ENCODE peak calls at places on chromosome 5, in five cellular contexts. One of them, this sample, is unnamed.

GRCh38 chr5:175895701-175896102 is 24.3 kb downstream of the CPLX2 start:
- DNase-seq in MM.1S: no peak
- DNase-seq in IMR-90: no peak
- DNase-seq in H9: no peak
- DNase-seq in GM23338: no peak
- DNase-seq in this sample: no peak

GRCh38 chr5:178116406-178116885 is 3.1 kb downstream of the N4BP3 start:
- DNase-seq in MM.1S: no peak
- DNase-seq in IMR-90: no peak
- DNase-seq in H9: peak; percentile 68
- DNase-seq in GM23338: no peak
- DNase-seq in this sample: no peak

GRCh38 chr5:92562065-92562464 is 1019.0 kb downstream of the NR2F1-AS1 start:
- DNase-seq in MM.1S: no peak
- DNase-seq in IMR-90: peak; percentile 19
- DNase-seq in H9: no peak
- DNase-seq in GM23338: no peak
- DNase-seq in this sample: no peak

GRCh38 chr5:141245250-141245717 is at the start of gene PCDHB15:
- DNase-seq in MM.1S: no peak
- DNase-seq in IMR-90: no peak
- DNase-seq in H9: peak; percentile 65
- DNase-seq in GM23338: peak; percentile 92
- DNase-seq in this sample: peak; percentile 4

GRCh38 chr5:77952811-77953210 is 176.7 kb upstream of the TBCA start:
- DNase-seq in MM.1S: no peak
- DNase-seq in IMR-90: peak; percentile 54
- DNase-seq in H9: no peak
- DNase-seq in GM23338: no peak
- DNase-seq in this sample: peak; percentile 37

GRCh38 chr5:55218966-55219365 is 8.1 kb downstream of the MCIDAS start:
- DNase-seq in MM.1S: no peak
- DNase-seq in IMR-90: no peak
- DNase-seq in H9: peak; percentile 62
- DNase-seq in GM23338: peak; percentile 80
- DNase-seq in this sample: no peak

GRCh38 chr5:55429707-55430253 is 105.0 kb downstream of the PLPP1 start:
- DNase-seq in MM.1S: no peak
- DNase-seq in IMR-90: no peak
- DNase-seq in H9: no peak
- DNase-seq in GM23338: no peak
- DNase-seq in this sample: no peak

GRCh38 chr5:113660848-113661247 is 147.4 kb downstream of the YTHDC2 start:
- DNase-seq in MM.1S: no peak
- DNase-seq in IMR-90: no peak
- DNase-seq in H9: no peak
- DNase-seq in GM23338: no peak
- DNase-seq in this sample: no peak

GRCh38 chr5:79255786-79256557 is 20.0 kb downstream of the JMY start:
- DNase-seq in MM.1S: no peak
- DNase-seq in IMR-90: peak; percentile 46
- DNase-seq in H9: peak; percentile 85
- DNase-seq in GM23338: peak; percentile 85
- DNase-seq in this sample: peak; percentile 5

GRCh38 chr5:112174959-112175594 is 244.0 kb downstream of the EPB41L4A start:
- DNase-seq in MM.1S: peak; percentile 53
- DNase-seq in IMR-90: peak; percentile 26
- DNase-seq in H9: no peak
- DNase-seq in GM23338: peak; percentile 89
- DNase-seq in this sample: no peak

GRCh38 chr5:61933787-61934626 is 372.0 kb upstream of the KIF2A start:
- DNase-seq in MM.1S: peak; percentile 56
- DNase-seq in IMR-90: peak; percentile 29
- DNase-seq in H9: peak; percentile 62
- DNase-seq in GM23338: peak; percentile 82
- DNase-seq in this sample: peak; percentile 36

GRCh38 chr5:131514316-131515275 is 120.4 kb downstream of the RAPGEF6 start:
- DNase-seq in MM.1S: peak; percentile 73
- DNase-seq in IMR-90: peak; percentile 67
- DNase-seq in H9: no peak
- DNase-seq in GM23338: no peak
- DNase-seq in this sample: no peak

GRCh38 chr5:98772415-98773213 is 849 bp upstream of the RGMB start:
- DNase-seq in MM.1S: peak; percentile 54
- DNase-seq in IMR-90: no peak
- DNase-seq in H9: peak; percentile 94
- DNase-seq in GM23338: peak; percentile 93
- DNase-seq in this sample: peak; percentile 82

GRCh38 chr5:180830253-180831138 is 27.9 kb upstream of the MGAT1 start:
- DNase-seq in MM.1S: peak; percentile 83
- DNase-seq in IMR-90: peak; percentile 39
- DNase-seq in H9: peak; percentile 67
- DNase-seq in GM23338: peak; percentile 84
- DNase-seq in this sample: peak; percentile 35

GRCh38 chr5:32444946-32445758 is 612 bp upstream of the ZFR start:
- DNase-seq in MM.1S: no peak
- DNase-seq in IMR-90: peak; percentile 4
- DNase-seq in H9: no peak
- DNase-seq in GM23338: peak; percentile 51
- DNase-seq in this sample: no peak

GRCh38 chr5:76718381-76718832 is 2.5 kb downstream of the F2R start:
- DNase-seq in MM.1S: no peak
- DNase-seq in IMR-90: peak; percentile 62
- DNase-seq in H9: no peak
- DNase-seq in GM23338: no peak
- DNase-seq in this sample: peak; percentile 71

GRCh38 chr5:68071243-68071642 is 144.3 kb upstream of the PIK3R1 start:
- DNase-seq in MM.1S: no peak
- DNase-seq in IMR-90: no peak
- DNase-seq in H9: no peak
- DNase-seq in GM23338: no peak
- DNase-seq in this sample: no peak

GRCh38 chr5:173498871-173499470 is 117.5 kb downstream of the BOD1 start:
- DNase-seq in MM.1S: no peak
- DNase-seq in IMR-90: peak; percentile 23
- DNase-seq in H9: peak; percentile 51
- DNase-seq in GM23338: peak; percentile 56
- DNase-seq in this sample: peak; percentile 54

GRCh38 chr5:87850843-87851242 is 417.8 kb downstream of the TMEM161B start:
- DNase-seq in MM.1S: peak; percentile 90
- DNase-seq in IMR-90: no peak
- DNase-seq in H9: no peak
- DNase-seq in GM23338: no peak
- DNase-seq in this sample: peak; percentile 48

GRCh38 chr5:181181650-181182565 is 23.1 kb downstream of the TRIM7 start:
- DNase-seq in MM.1S: peak; percentile 82
- DNase-seq in IMR-90: peak; percentile 65
- DNase-seq in H9: peak; percentile 87
- DNase-seq in GM23338: peak; percentile 92
- DNase-seq in this sample: peak; percentile 43

GRCh38 chr5:151020304-151021031 is at the start of gene GPX3:
- DNase-seq in MM.1S: no peak
- DNase-seq in IMR-90: peak; percentile 25
- DNase-seq in H9: peak; percentile 94
- DNase-seq in GM23338: peak; percentile 94
- DNase-seq in this sample: peak; percentile 32

GRCh38 chr5:372911-373709 is 51.6 kb downstream of the AHRR start:
- DNase-seq in MM.1S: no peak
- DNase-seq in IMR-90: no peak
- DNase-seq in H9: peak; percentile 46
- DNase-seq in GM23338: peak; percentile 44
- DNase-seq in this sample: peak; percentile 16

GRCh38 chr5:135441919-135442318 is 5.2 kb downstream of the DCANP1 start:
- DNase-seq in MM.1S: no peak
- DNase-seq in IMR-90: no peak
- DNase-seq in H9: peak; percentile 11
- DNase-seq in GM23338: no peak
- DNase-seq in this sample: no peak

GRCh38 chr5:171300358-171300757 is 8.7 kb upstream of the TLX3 start:
- DNase-seq in MM.1S: no peak
- DNase-seq in IMR-90: no peak
- DNase-seq in H9: no peak
- DNase-seq in GM23338: no peak
- DNase-seq in this sample: no peak

GRCh38 chr5:126780165-126780827 is 3.4 kb downstream of the LMNB1 start:
- DNase-seq in MM.1S: peak; percentile 74
- DNase-seq in IMR-90: peak; percentile 81
- DNase-seq in H9: peak; percentile 39
- DNase-seq in GM23338: peak; percentile 86
- DNase-seq in this sample: peak; percentile 55

GRCh38 chr5:145797336-145797735 is 37.8 kb downstream of the PRELID2 start:
- DNase-seq in MM.1S: peak; percentile 40
- DNase-seq in IMR-90: peak; percentile 59
- DNase-seq in H9: no peak
- DNase-seq in GM23338: peak; percentile 30
- DNase-seq in this sample: peak; percentile 22

GRCh38 chr5:174177531-174177930 is 132.0 kb downstream of the NSG2 start:
- DNase-seq in MM.1S: no peak
- DNase-seq in IMR-90: no peak
- DNase-seq in H9: peak; percentile 9
- DNase-seq in GM23338: no peak
- DNase-seq in this sample: no peak

GRCh38 chr5:127216143-127216542 is 74.5 kb upstream of the MEGF10 start:
- DNase-seq in MM.1S: no peak
- DNase-seq in IMR-90: no peak
- DNase-seq in H9: no peak
- DNase-seq in GM23338: no peak
- DNase-seq in this sample: no peak

GRCh38 chr5:176996780-176997179 is 9.8 kb downstream of the UIMC1 start:
- DNase-seq in MM.1S: peak; percentile 14
- DNase-seq in IMR-90: no peak
- DNase-seq in H9: no peak
- DNase-seq in GM23338: no peak
- DNase-seq in this sample: peak; percentile 15
- H4K20me1 ChIP-seq in MM.1S: no peaks in the 10 kb centered on the region
- H4K20me1 ChIP-seq in IMR-90: peaks cover 74% of the 10 kb centered on the region
- H4K20me1 ChIP-seq in H9: no peaks in the 10 kb centered on the region
- H4K20me1 ChIP-seq in GM23338: peaks cover 54% of the 10 kb centered on the region
- H4K20me1 ChIP-seq in this sample: peaks cover 96% of the 10 kb centered on the region

DNA sequence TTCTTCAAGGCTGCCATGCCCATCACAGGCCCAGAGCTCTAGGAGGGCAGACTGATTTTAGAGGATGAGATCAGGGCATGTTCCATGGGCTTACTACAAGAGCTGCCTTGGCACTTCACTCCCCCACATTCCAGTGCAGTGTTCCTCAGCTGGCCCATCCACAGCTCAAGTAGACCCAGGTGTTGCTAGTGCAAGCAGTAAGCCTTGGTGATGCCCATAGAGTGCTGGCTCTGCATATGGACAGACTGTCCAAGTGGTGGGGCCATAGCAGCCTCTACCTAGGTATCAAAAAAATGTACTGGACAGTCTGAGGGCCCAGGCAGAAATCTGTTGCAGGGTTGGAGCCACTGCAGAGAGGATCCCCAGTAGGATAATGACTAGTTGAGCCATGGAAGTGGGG is 366.6 kb downstream of the FGF10 start:
- DNase-seq in MM.1S: no peak
- DNase-seq in IMR-90: no peak
- DNase-seq in H9: no peak
- DNase-seq in GM23338: no peak
- DNase-seq in this sample: no peak
- H4K20me1 ChIP-seq in MM.1S: no peaks in the 10 kb centered on the region
- H4K20me1 ChIP-seq in IMR-90: no peaks in the 10 kb centered on the region
- H4K20me1 ChIP-seq in H9: no peaks in the 10 kb centered on the region
- H4K20me1 ChIP-seq in GM23338: no peaks in the 10 kb centered on the region
- H4K20me1 ChIP-seq in this sample: no peaks in the 10 kb centered on the region

DNA sequence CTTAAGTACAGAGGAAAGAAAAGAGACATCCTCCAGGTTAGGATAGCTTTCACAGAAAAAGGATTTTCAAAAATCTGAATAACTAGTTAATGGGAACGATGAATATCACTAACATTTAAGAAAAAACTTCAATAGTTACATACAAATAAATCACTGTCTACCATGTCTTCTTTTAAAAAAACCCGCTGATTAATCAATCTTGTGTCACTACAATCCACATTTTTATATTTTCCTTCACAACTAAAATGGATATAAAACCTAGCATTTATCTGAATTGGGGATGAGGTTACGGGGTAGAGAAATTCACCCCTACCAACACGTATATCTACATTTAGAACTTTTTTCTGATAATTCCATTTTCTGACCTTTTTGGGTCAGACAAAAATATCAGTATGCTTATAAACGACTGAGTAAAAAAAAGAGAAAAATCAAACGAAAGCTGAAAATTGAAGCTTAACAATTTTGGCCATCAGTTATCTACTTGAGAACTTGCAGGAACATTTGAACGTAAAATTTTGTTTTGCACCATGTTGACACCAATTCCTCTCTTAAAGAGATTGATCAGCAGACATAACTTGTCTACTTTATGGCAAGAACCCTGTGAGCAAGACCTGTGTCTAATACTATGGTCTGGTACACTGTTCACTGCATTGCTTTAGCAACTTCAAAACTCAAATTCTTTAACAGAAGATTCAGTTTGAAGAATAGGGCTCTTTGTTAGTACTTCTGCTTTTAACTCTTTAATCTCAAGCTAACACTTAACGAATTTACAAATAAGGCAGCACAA is 4.8 kb downstream of the NR3C1 start:
- DNase-seq in MM.1S: peak; percentile 23
- DNase-seq in IMR-90: peak; percentile 12
- DNase-seq in H9: no peak
- DNase-seq in GM23338: no peak
- DNase-seq in this sample: no peak
- H4K20me1 ChIP-seq in MM.1S: no peaks in the 10 kb centered on the region
- H4K20me1 ChIP-seq in IMR-90: peaks cover 54% of the 10 kb centered on the region
- H4K20me1 ChIP-seq in H9: no peaks in the 10 kb centered on the region
- H4K20me1 ChIP-seq in GM23338: no peaks in the 10 kb centered on the region
- H4K20me1 ChIP-seq in this sample: peaks cover 57% of the 10 kb centered on the region

GRCh38 chr5:116703923-116704322 is 129.3 kb upstream of the SEMA6A start:
- DNase-seq in MM.1S: no peak
- DNase-seq in IMR-90: no peak
- DNase-seq in H9: no peak
- DNase-seq in GM23338: peak; percentile 43
- DNase-seq in this sample: no peak
- H4K20me1 ChIP-seq in MM.1S: no peaks in the 10 kb centered on the region
- H4K20me1 ChIP-seq in IMR-90: no peaks in the 10 kb centered on the region
- H4K20me1 ChIP-seq in H9: no peaks in the 10 kb centered on the region
- H4K20me1 ChIP-seq in GM23338: no peaks in the 10 kb centered on the region
- H4K20me1 ChIP-seq in this sample: no peaks in the 10 kb centered on the region

GRCh38 chr5:123754903-123755302 is 242.9 kb downstream of the CSNK1G3 start:
- DNase-seq in MM.1S: no peak
- DNase-seq in IMR-90: peak; percentile 34
- DNase-seq in H9: no peak
- DNase-seq in GM23338: no peak
- DNase-seq in this sample: peak; percentile 30
- H4K20me1 ChIP-seq in MM.1S: no peaks in the 10 kb centered on the region
- H4K20me1 ChIP-seq in IMR-90: no peaks in the 10 kb centered on the region
- H4K20me1 ChIP-seq in H9: no peaks in the 10 kb centered on the region
- H4K20me1 ChIP-seq in GM23338: no peaks in the 10 kb centered on the region
- H4K20me1 ChIP-seq in this sample: no peaks in the 10 kb centered on the region

This sample was measured in astrocyte.